ENCODE peak calls at places on chromosomes 12 and 14, in ten cellular contexts. A is HS-5; U is psoas muscle; N is WERI-Rb-1; V is BJ; G is adrenal gland; L is fibroblast of lung; C is GM23338; X is coronary artery; O is stimulated activated CD4-positive, alpha-beta T cell treated with anti-CD3 and anti-CD28 coated beads, Interleukin-2, amount 100 ng/mL, for 24 hours. Z is an unnamed sample.

GRCh38 chr12:106841471-106842302 is 67.2 kb downstream of the RIC8B start:
- DNase-seq in A (peak), U (no peak), N (peak), V (peak), G (peak), L (peak), C (peak), X (no peak), O (peak), Z (peak)

GRCh38 chr14:85764809-85765208 is 234.9 kb downstream of the FLRT2 start:
- DNase-seq in A (no peak), U (no peak), N (no peak), V (no peak), G (no peak), L (peak), C (no peak), X (no peak), O (no peak), Z (no peak)

GRCh38 chr14:103281496-103282231 is 52.4 kb upstream of the EIF5 start:
- DNase-seq in A (no peak), U (no peak), N (peak), V (no peak), G (peak), L (peak), C (peak), X (no peak), O (no peak), Z (peak)

GRCh38 chr12:89750821-89751227 is 42.2 kb upstream of the ATP2B1 start:
- DNase-seq in A (peak), U (no peak), N (no peak), V (peak), G (no peak), L (no peak), C (no peak), X (no peak), O (no peak), Z (no peak)

GRCh38 chr12:6700646-6701051 is at the start of gene PIANP:
- DNase-seq in A (no peak), U (no peak), N (peak), V (no peak), G (peak), L (no peak), C (peak), X (no peak), O (peak), Z (no peak)

GRCh38 chr12:109307051-109307450 is 2.0 kb downstream of the FOXN4 start:
- DNase-seq in A (no peak), U (no peak), N (no peak), V (no peak), G (no peak), L (no peak), C (no peak), X (no peak), O (no peak), Z (no peak)

GRCh38 chr14:101017806-101018560 is 114.5 kb upstream of the RTL1 start:
- DNase-seq in A (no peak), U (no peak), N (no peak), V (no peak), G (peak), L (no peak), C (no peak), X (peak), O (peak), Z (no peak)

GRCh38 chr12:3315201-3315661 is 175.8 kb upstream of the PRMT8 start:
- DNase-seq in A (no peak), U (peak), N (peak), V (peak), G (no peak), L (peak), C (no peak), X (no peak), O (no peak), Z (no peak)

GRCh38 chr12:122891661-122892525 is 4.0 kb downstream of the VPS37B start:
- DNase-seq in A (no peak), U (no peak), N (no peak), V (peak), G (peak), L (peak), C (peak), X (no peak), O (no peak), Z (peak)

GRCh38 chr14:95523818-95524448 is 7.5 kb upstream of the SYNE3 start:
- DNase-seq in A (no peak), U (no peak), N (no peak), V (no peak), G (no peak), L (peak), C (peak), X (peak), O (peak), Z (no peak)

GRCh38 chr12:122422769-122423257 is 344 bp upstream of the CLIP1 start:
- DNase-seq in A (no peak), U (peak), N (peak), V (no peak), G (peak), L (peak), C (peak), X (no peak), O (peak), Z (no peak)

GRCh38 chr12:82097438-82097837 is 260.7 kb downstream of the CCDC59 start:
- DNase-seq in A (no peak), U (no peak), N (no peak), V (no peak), G (no peak), L (no peak), C (peak), X (no peak), O (no peak), Z (no peak)

GRCh38 chr12:41548926-41549325 is 360.8 kb downstream of the PDZRN4 start:
- DNase-seq in A (no peak), U (no peak), N (no peak), V (no peak), G (no peak), L (no peak), C (no peak), X (no peak), O (no peak), Z (no peak)

GRCh38 chr12:6923003-6923732 is 4.6 kb upstream of the ATN1 start:
- DNase-seq in A (no peak), U (no peak), N (no peak), V (no peak), G (no peak), L (no peak), C (no peak), X (no peak), O (no peak), Z (no peak)

GRCh38 chr12:124663771-124664366 is 96.5 kb upstream of the NCOR2 start:
- DNase-seq in A (no peak), U (peak), N (no peak), V (no peak), G (no peak), L (no peak), C (no peak), X (no peak), O (no peak), Z (peak)

GRCh38 chr14:93712838-93713724 is 75.2 kb downstream of the PRIMA1 start:
- DNase-seq in A (no peak), U (no peak), N (no peak), V (no peak), G (no peak), L (no peak), C (no peak), X (peak), O (no peak), Z (no peak)

GRCh38 chr12:104619305-104619704 is 162.6 kb downstream of the CHST11 start:
- DNase-seq in A (no peak), U (no peak), N (no peak), V (no peak), G (no peak), L (no peak), C (no peak), X (no peak), O (no peak), Z (no peak)

GRCh38 chr14:43503508-43503907 is 1003.6 kb downstream of the FSCB start:
- DNase-seq in A (no peak), U (no peak), N (no peak), V (no peak), G (no peak), L (no peak), C (peak), X (no peak), O (no peak), Z (no peak)

GRCh38 chr12:127162307-127162706 is 1104.7 kb upstream of the TMEM132C start:
- DNase-seq in A (no peak), U (no peak), N (no peak), V (no peak), G (no peak), L (no peak), C (peak), X (no peak), O (no peak), Z (no peak)

GRCh38 chr14:52069617-52070431 is 965 bp upstream of the NID2 start:
- DNase-seq in A (no peak), U (no peak), N (no peak), V (no peak), G (peak), L (peak), C (peak), X (peak), O (no peak), Z (no peak)

GRCh38 chr12:89373772-89374572 is 21.7 kb upstream of the DUSP6 start:
- DNase-seq in A (peak), U (no peak), N (no peak), V (peak), G (peak), L (peak), C (no peak), X (no peak), O (no peak), Z (peak)

GRCh38 chr14:63551338-63551737 is 8.2 kb upstream of the PPP2R5E start:
- DNase-seq in A (peak), U (no peak), N (no peak), V (no peak), G (no peak), L (no peak), C (no peak), X (no peak), O (no peak), Z (no peak)

GRCh38 chr14:104226421-104227385 is 88.3 kb downstream of the KIF26A start:
- DNase-seq in A (no peak), U (peak), N (peak), V (no peak), G (no peak), L (no peak), C (no peak), X (no peak), O (no peak), Z (no peak)